ENCODE peak calls at places on chromosomes 16 and 17, in eight cellular contexts. R is astrocyte of the cerebellum, M is GM13977, O is tibial artery, U is cardiac fibroblast, Q is heart right ventricle, V is IMR-90, F is PC-3. N is an unnamed sample.

GRCh38 chr17:49214665-49215360 is 4.3 kb downstream of the ABI3 start:
- DNase-seq in U (no peak), Q (peak), V (no peak), M (peak), O (no peak), R (no peak), F (no peak), N (no peak)

GRCh38 chr17:81064746-81065475 is 30.0 kb downstream of the BAIAP2 start:
- DNase-seq in O (no peak), Q (no peak), R (no peak), M (no peak), F (no peak), V (peak), U (peak), N (no peak)

GRCh38 chr16:78045865-78046581 is 23.7 kb downstream of the CLEC3A start:
- DNase-seq in V (peak), U (peak), R (peak), O (peak), Q (peak), M (peak), F (peak), N (no peak)

GRCh38 chr17:29622337-29623282 is at the start of gene CORO6:
- DNase-seq in R (no peak), F (no peak), Q (peak), V (peak), U (peak), O (peak), M (peak), N (no peak)

GRCh38 chr17:27912989-27913388 is 19.8 kb upstream of the LYRM9 start:
- DNase-seq in O (no peak), M (no peak), F (no peak), V (no peak), R (no peak), Q (no peak), U (no peak), N (no peak)

GRCh38 chr16:84484579-84485254 is 19.7 kb downstream of the MEAK7 start:
- DNase-seq in V (peak), O (peak), U (peak), F (peak), Q (peak), R (peak), M (peak), N (no peak)

GRCh38 chr17:58277107-58277506 is 3.6 kb downstream of the MPO start:
- DNase-seq in V (peak), U (peak), R (no peak), O (no peak), Q (no peak), M (peak), F (peak), N (no peak)

GRCh38 chr17:44733753-44734152 is 25.0 kb upstream of the ADAM11 start:
- DNase-seq in M (no peak), Q (no peak), V (no peak), R (no peak), U (no peak), O (no peak), F (peak), N (no peak)

GRCh38 chr17:28169621-28170349 is 127.3 kb downstream of the NLK start:
- DNase-seq in R (no peak), V (no peak), O (no peak), M (no peak), U (no peak), F (no peak), Q (no peak), N (no peak)

GRCh38 chr16:77353587-77354263 is 81.1 kb downstream of the ADAMTS18 start:
- DNase-seq in R (no peak), F (peak), Q (no peak), O (no peak), V (no peak), M (no peak), U (no peak), N (no peak)

GRCh38 chr17:41692722-41693521 is 4.2 kb downstream of the EIF1 start:
- DNase-seq in U (peak), O (no peak), M (no peak), V (peak), Q (no peak), R (no peak), F (no peak), N (no peak)

GRCh38 chr17:8742828-8743227 is 1.8 kb downstream of the CCDC42 start:
- DNase-seq in R (no peak), M (no peak), U (no peak), O (peak), Q (no peak), F (no peak), V (no peak), N (no peak)

GRCh38 chr17:82086941-82087906 is 10.8 kb downstream of the FASN start:
- DNase-seq in O (no peak), F (no peak), M (no peak), Q (peak), R (no peak), V (no peak), U (no peak), N (no peak)

GRCh38 chr17:9178319-9178718 is 157.0 kb downstream of the NTN1 start:
- DNase-seq in O (no peak), U (no peak), Q (no peak), F (no peak), V (no peak), R (no peak), M (no peak), N (no peak)

GRCh38 chr17:20896153-20896649 is 146.6 kb downstream of the USP22 start:
- DNase-seq in V (peak), M (no peak), R (no peak), O (no peak), U (no peak), F (no peak), Q (peak), N (no peak)

GRCh38 chr17:28331891-28332420 is 3.3 kb downstream of the IFT20 start:
- DNase-seq in V (no peak), M (no peak), O (no peak), R (no peak), Q (no peak), F (no peak), U (no peak), N (no peak)

GRCh38 chr16:30085247-30085646 is 6.5 kb downstream of the TBX6 start:
- DNase-seq in U (no peak), F (no peak), V (no peak), O (no peak), M (no peak), R (no peak), Q (no peak), N (no peak)

GRCh38 chr16:30083216-30084055 is 7.6 kb downstream of the PPP4C start:
- DNase-seq in U (no peak), F (no peak), O (no peak), Q (no peak), V (no peak), M (no peak), R (no peak), N (no peak)

GRCh38 chr16:30084096-30084815 is 7.5 kb downstream of the TBX6 start:
- DNase-seq in U (no peak), O (no peak), Q (no peak), F (no peak), M (no peak), V (no peak), R (no peak), N (no peak)

GRCh38 chr16:30084816-30085159 is 6.9 kb downstream of the TBX6 start:
- DNase-seq in M (no peak), V (no peak), F (no peak), R (no peak), U (no peak), Q (peak), O (no peak), N (no peak)

DNA sequence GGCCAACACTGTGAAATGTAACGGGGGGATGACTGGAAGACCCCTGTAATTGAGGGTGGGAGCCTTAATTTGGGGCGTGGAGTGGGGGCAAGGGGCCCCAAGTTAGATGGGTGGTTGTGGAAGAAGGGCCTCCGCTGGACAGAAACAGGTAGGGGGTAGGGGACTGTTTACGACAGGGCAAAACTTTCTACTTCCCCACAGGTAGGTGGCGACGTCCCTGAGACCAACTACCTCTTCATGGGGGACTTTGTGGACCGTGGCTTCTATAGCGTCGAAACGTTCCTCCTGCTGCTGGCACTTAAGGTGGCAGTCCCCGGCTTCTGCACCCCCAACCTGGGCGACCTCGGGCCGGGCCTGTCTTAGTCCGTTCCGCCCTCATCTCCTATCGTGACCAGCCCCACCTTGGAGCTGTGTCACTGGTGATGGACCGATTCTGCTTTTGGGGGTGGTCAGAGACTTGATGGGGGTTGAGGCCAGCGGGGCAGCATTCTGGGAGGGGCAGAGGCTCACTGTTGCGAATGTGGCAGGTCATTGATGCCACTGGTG is 6.8 kb downstream of the PPP4C start:
- DNase-seq in Q (no peak), F (no peak), V (no peak), R (no peak), U (no peak), M (no peak), O (no peak), N (no peak)
- TF ChIP-seq CTCF in Q (no peak), F (peak), V (peak), R (peak), U (peak), M (peak), O (no peak), N (no peak)

DNA sequence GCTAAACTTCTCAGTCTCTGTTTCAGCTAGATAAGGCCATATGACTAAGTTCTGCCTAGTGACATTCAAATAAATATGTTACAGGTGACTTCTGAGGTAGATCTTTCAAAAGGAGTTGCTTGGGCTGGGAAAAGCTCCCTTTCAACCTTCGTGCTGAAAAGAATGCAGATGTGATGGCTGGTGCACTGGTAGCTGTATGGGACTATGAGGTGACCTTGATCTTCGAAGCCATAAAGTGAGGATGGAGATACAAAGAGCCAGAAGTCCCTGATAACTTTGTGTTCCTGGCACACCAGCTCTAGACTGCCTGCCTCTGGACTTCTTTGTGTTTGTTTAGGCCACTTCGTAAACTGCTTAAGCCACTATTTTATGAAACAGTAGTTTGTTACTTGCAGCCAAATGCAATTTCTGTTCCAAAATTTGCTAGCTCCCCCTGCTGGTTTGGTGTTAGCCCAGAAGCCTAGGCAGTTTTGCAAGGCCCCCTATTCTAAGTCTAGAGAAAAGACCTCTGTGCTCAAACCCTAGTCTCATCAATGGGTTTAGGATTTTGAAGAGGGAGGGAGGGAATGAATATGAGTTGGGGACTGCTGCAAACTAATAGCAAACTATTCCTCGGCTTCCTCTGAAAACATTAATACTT is 23.3 kb upstream of the ERCC4 start:
- DNase-seq in R (no peak), F (peak), O (no peak), V (peak), Q (no peak), M (no peak), U (no peak), N (no peak)
- TF ChIP-seq CTCF in R (peak), F (peak), O (no peak), V (peak), Q (no peak), M (peak), U (peak), N (no peak)

GRCh38 chr16:70159355-70160348 is 13.9 kb upstream of the CLEC18C start:
- DNase-seq in O (no peak), U (no peak), Q (no peak), V (peak), R (peak), F (no peak), M (no peak), N (no peak)
- TF ChIP-seq CTCF in O (no peak), U (no peak), Q (no peak), V (no peak), R (no peak), F (no peak), M (no peak), N (no peak)

GRCh38 chr17:63919311-63919723 is 678 bp upstream of the GH1 start:
- DNase-seq in R (peak), U (peak), Q (no peak), F (peak), O (no peak), V (peak), M (peak), N (no peak)

GRCh38 chr17:63917646-63918045 is 993 bp downstream of the GH1 start:
- DNase-seq in M (no peak), F (no peak), Q (no peak), V (no peak), U (no peak), O (no peak), R (no peak), N (no peak)

GRCh38 chr17:63916566-63917185 is 2.0 kb downstream of the GH1 start:
- DNase-seq in Q (no peak), F (no peak), M (no peak), R (no peak), O (no peak), V (no peak), U (no peak), N (no peak)

GRCh38 chr17:63914471-63914870 is 3.4 kb upstream of the CSHL1 start:
- DNase-seq in U (no peak), V (no peak), M (no peak), Q (no peak), F (no peak), R (no peak), O (no peak), N (no peak)

DNA sequence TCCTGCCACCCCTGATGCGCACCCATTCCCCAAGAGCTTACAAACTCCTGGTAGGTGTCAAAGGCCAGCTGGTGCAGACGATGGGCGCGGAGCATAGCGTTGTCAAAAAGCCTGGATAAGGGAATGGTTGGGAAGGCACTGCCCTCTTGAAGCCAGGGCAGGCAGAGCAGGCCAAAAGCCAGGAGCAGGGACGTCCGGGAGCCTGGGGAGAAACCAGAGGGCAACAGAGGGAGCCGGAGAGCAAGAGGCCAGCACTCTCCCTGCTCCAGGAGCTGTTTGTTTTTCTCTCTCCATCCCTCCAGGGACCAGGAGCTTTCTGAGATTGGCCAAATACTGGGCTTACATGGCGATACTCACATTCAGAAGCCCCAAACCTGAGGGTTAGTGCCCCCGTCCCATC is 334 bp downstream of the GH1 start:
- DNase-seq in V (no peak), Q (no peak), M (no peak), U (peak), O (no peak), R (no peak), F (peak), N (no peak)
- TF ChIP-seq CTCF in V (no peak), Q (no peak), M (no peak), U (peak), O (no peak), R (no peak), F (peak), N (no peak)

N was measured in omental fat pad.